ENCODE peak calls at places on chromosomes 7 and 10, in six cellular contexts. B is activated CD8-positive, alpha-beta memory T cell treated with anti-CD3 and anti-CD28 coated beads, Interleukin-2, amount 50 U/mL, for 4 hours; T is GM13976; Q is GM18507; I is RWPE1; G is AML-193. M is an unnamed sample.

GRCh38 chr10:76422769-76423168 is 991.3 kb downstream of the LRMDA start:
- DNase-seq in G (no peak), T (no peak), Q (no peak), I (no peak), B (no peak), M (no peak)

GRCh38 chr10:100739516-100740368 is 5.6 kb upstream of the PAX2 start:
- DNase-seq in G (no peak), Q (no peak), B (no peak), T (no peak), I (no peak), M (no peak)

GRCh38 chr10:114420811-114421485 is 16.6 kb upstream of the AFAP1L2 start:
- DNase-seq in B (no peak), T (no peak), Q (no peak), G (no peak), I (peak; percentile 41), M (no peak)

GRCh38 chr7:133742709-133743538 is 384.2 kb upstream of the LRGUK start:
- DNase-seq in I (peak; percentile 4), B (no peak), T (no peak), Q (no peak), G (peak; percentile 26), M (no peak)

GRCh38 chr7:665751-666453 is 60.6 kb upstream of the DNAAF5 start:
- DNase-seq in G (no peak), Q (no peak), I (no peak), B (no peak), T (no peak), M (no peak)

GRCh38 chr7:70494225-70494877 is 637.6 kb upstream of the GALNT17 start:
- DNase-seq in Q (no peak), I (no peak), G (no peak), T (no peak), B (no peak), M (no peak)

GRCh38 chr10:44253769-44254462 is 131.0 kb downstream of the CXCL12 start:
- DNase-seq in T (no peak), G (no peak), B (no peak), Q (no peak), I (no peak), M (no peak)

GRCh38 chr10:95327367-95327766 is 36.6 kb upstream of the PDLIM1 start:
- DNase-seq in G (no peak), I (peak; percentile 55), B (no peak), T (no peak), Q (no peak), M (no peak)

GRCh38 chr10:75165684-75166622 is 44.6 kb upstream of the VDAC2 start:
- DNase-seq in G (peak; percentile 77), Q (peak; percentile 53), I (no peak), B (no peak), T (peak; percentile 75), M (no peak)

GRCh38 chr10:93437000-93437945 is 44.9 kb downstream of the MYOF start:
- DNase-seq in B (no peak), G (no peak), I (peak; percentile 94), Q (no peak), T (no peak), M (no peak)

GRCh38 chr10:69097729-69098128 is 9.8 kb downstream of the SRGN start:
- DNase-seq in I (no peak), T (no peak), G (no peak), Q (no peak), B (no peak), M (no peak)

GRCh38 chr10:32413513-32413912 is 32.4 kb upstream of the CCDC7 start:
- DNase-seq in T (no peak), G (no peak), B (peak; percentile 26), Q (no peak), I (peak; percentile 46), M (peak; percentile 79)

GRCh38 chr7:143247372-143247771 is 15.9 kb upstream of the GSTK1 start:
- DNase-seq in G (no peak), B (no peak), I (no peak), Q (no peak), T (no peak), M (no peak)

GRCh38 chr7:105306160-105306784 is 82.4 kb downstream of the SRPK2 start:
- DNase-seq in G (no peak), Q (no peak), I (no peak), B (no peak), T (no peak), M (no peak)

GRCh38 chr10:53403688-53404087 is 631.1 kb upstream of the MBL2 start:
- DNase-seq in T (no peak), I (no peak), G (no peak), Q (no peak), B (no peak), M (no peak)

GRCh38 chr7:37590824-37591223 is 92.7 kb upstream of the GPR141 start:
- DNase-seq in I (no peak), G (no peak), Q (no peak), B (no peak), T (no peak), M (no peak)

GRCh38 chr7:120960714-120961113 is 10.1 kb downstream of the ING3 start:
- DNase-seq in B (no peak), Q (no peak), G (no peak), T (no peak), I (no peak), M (no peak)

GRCh38 chr10:126166797-126167196 is 221.5 kb downstream of the ADAM12 start:
- DNase-seq in Q (no peak), G (no peak), I (no peak), B (no peak), T (no peak), M (peak; percentile 69)

GRCh38 chr7:148540041-148540738 is 50.4 kb upstream of the C7orf33 start:
- DNase-seq in G (no peak), I (peak; percentile 53), B (no peak), T (no peak), Q (no peak), M (no peak)

GRCh38 chr10:69327463-69328345 is 49.4 kb downstream of the HK1 start:
- DNase-seq in T (peak; percentile 59), G (peak; percentile 53), I (no peak), B (peak; percentile 50), Q (no peak), M (peak; percentile 77)

GRCh38 chr10:29613791-29614190 is 21.0 kb downstream of the SVIL start:
- DNase-seq in I (no peak), Q (no peak), G (no peak), B (no peak), T (no peak), M (no peak)

GRCh38 chr10:54559498-54559897 is 241.5 kb downstream of the PCDH15 start:
- DNase-seq in T (no peak), B (no peak), Q (no peak), I (no peak), G (no peak), M (no peak)

GRCh38 chr10:11712761-11713160 is 29.4 kb upstream of the ECHDC3 start:
- DNase-seq in G (no peak), B (no peak), T (no peak), I (no peak), Q (no peak), M (no peak)

GRCh38 chr10:99551158-99551557 is 18.4 kb downstream of the NKX2-3 start:
- DNase-seq in B (no peak), Q (no peak), I (peak; percentile 59), T (no peak), G (no peak), M (no peak)

GRCh38 chr7:155305251-155305904 is 7.7 kb downstream of the INSIG1 start:
- DNase-seq in B (no peak), I (no peak), G (no peak), Q (no peak), T (no peak), M (no peak)

GRCh38 chr7:90473819-90474218 is 4.4 kb downstream of the PTTG1IP2 start:
- DNase-seq in T (no peak), G (no peak), B (no peak), I (no peak), Q (no peak), M (no peak)

M was measured in activated effector memory CD4-positive, alpha-beta T cell treated with anti-CD3 and anti-CD28 coated beads, Interleukin-2, amount 50 U/mL, for 16 hours.